ENCODE peak calls at places on chromosomes 4 and X, in eight cellular contexts. H is thoracic aorta; V is CD4-positive, alpha-beta memory T cell; S is upper lobe of left lung; C is fibroblast of mammary gland; T is breast epithelium; P is mesendoderm; E is naive thymus-derived CD4-positive, alpha-beta T cell. Q is an unnamed sample.

GRCh38 chr4:140219567-140219966 is 65.6 kb upstream of the MAML3 start:
- DNase-seq in H (no peak), V (no peak), S (no peak), C (no peak), T (no peak), P (peak; percentile 72), E (no peak), Q (no peak)

GRCh38 chrX:41875142-41875541 is 48.2 kb downstream of the CASK start:
- DNase-seq in H (no peak), V (no peak), S (no peak), C (no peak), T (no peak), P (no peak), E (no peak), Q (no peak)

GRCh38 chr4:47913858-47914218 is 545 bp downstream of the NFXL1 start:
- DNase-seq in H (no peak), V (peak; percentile 28), S (peak; percentile 36), C (no peak), T (peak; percentile 21), P (peak; percentile 73), E (peak; percentile 46), Q (peak; percentile 65)

GRCh38 chr4:66357316-66357715 is 687.0 kb upstream of the EPHA5 start:
- DNase-seq in H (no peak), V (no peak), S (no peak), C (peak; percentile 36), T (no peak), P (no peak), E (no peak), Q (no peak)

GRCh38 chr4:3352505-3352904 is 59.7 kb downstream of the RGS12 start:
- DNase-seq in H (no peak), V (no peak), S (no peak), C (no peak), T (no peak), P (no peak), E (no peak), Q (no peak)

GRCh38 chrX:100645106-100645505 is 1.1 kb downstream of the SRPX2 start:
- DNase-seq in H (no peak), V (no peak), S (no peak), C (no peak), T (no peak), P (no peak), E (no peak), Q (no peak)

GRCh38 chrX:1535241-1536041 is 1.5 kb downstream of the P2RY8 start:
- DNase-seq in H (no peak), V (peak; percentile 39), S (peak; percentile 68), C (no peak), T (no peak), P (no peak), E (peak; percentile 40), Q (no peak)

GRCh38 chrX:77960567-77960966 is 8.9 kb downstream of the PGAM4 start:
- DNase-seq in H (no peak), V (no peak), S (no peak), C (no peak), T (no peak), P (no peak), E (no peak), Q (no peak)

GRCh38 chrX:42093756-42094155 is 170.4 kb upstream of the CASK start:
- DNase-seq in H (no peak), V (no peak), S (no peak), C (peak; percentile 7), T (no peak), P (no peak), E (no peak), Q (no peak)

GRCh38 chrX:43560247-43560946 is 95.7 kb upstream of the MAOA start:
- DNase-seq in H (no peak), V (no peak), S (no peak), C (no peak), T (no peak), P (no peak), E (no peak), Q (no peak)

GRCh38 chr4:44662623-44663006 is 11.2 kb upstream of the YIPF7 start:
- DNase-seq in H (no peak), V (no peak), S (no peak), C (no peak), T (no peak), P (no peak), E (no peak), Q (no peak)

GRCh38 chrX:35890699-35891098 is 28.8 kb upstream of the CFAP47 start:
- DNase-seq in H (no peak), V (peak; percentile 3), S (peak; percentile 63), C (peak; percentile 31), T (no peak), P (peak; percentile 75), E (no peak), Q (peak; percentile 22)

GRCh38 chrX:67523932-67524331 is 19.9 kb upstream of the AR start:
- DNase-seq in H (no peak), V (no peak), S (no peak), C (no peak), T (no peak), P (no peak), E (no peak), Q (no peak)

GRCh38 chrX:107206697-107207065 is 270 bp downstream of the DNAAF6 start:
- DNase-seq in H (no peak), V (no peak), S (no peak), C (no peak), T (no peak), P (no peak), E (no peak), Q (no peak)
- H3K4me3 ChIP-seq in H (peak overlapping the region; percentile 70), V (no peak overlapping the region), S (no peak overlapping the region), C (no peak overlapping the region), T (peak overlapping the region; percentile 62), P (no peak overlapping the region), E (peak overlapping the region; percentile 72), Q (no peak overlapping the region)

DNA sequence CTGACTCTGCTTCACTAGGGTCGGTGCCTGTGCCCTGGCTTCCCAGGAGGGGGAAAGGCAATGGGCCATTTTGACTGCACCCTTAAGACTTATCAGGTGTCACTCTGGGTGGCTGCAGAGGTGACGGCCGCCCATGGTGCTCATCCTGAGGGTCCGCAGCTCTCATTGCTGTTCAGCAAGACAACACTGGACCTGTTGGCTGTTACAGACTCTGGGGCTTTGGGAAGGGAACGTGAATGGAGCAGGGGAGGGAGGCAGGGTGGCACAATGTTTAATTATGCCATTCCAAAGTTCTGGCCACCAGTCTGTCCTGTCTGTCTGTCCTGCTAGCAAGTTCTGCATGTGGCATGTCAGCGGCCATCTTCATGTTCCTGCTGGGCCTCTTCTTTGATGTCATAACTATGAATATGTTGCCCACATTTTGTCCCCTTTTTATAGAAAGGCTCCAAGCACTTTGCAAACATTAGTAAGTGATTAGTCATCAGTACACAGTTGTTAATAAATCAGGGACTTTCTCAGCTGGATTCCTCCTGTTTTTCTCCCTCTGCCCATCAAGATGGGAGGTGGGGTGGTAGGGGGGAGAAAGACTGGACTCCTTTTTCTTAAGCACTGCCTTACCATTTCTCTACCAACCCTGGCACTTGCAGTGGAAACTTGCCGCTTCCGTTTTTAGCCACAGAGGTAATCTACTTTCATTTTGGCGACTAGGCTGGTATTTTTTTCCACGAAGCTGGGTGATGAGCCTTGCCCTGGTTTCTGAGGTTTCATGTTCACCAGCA is 88.7 kb upstream of the TRIM2 start:
- DNase-seq in H (no peak), V (peak; percentile 88), S (peak; percentile 28), C (peak; percentile 80), T (no peak), P (no peak), E (peak; percentile 64), Q (no peak)
- H3K4me3 ChIP-seq in H (peak overlapping the region; percentile 57), V (no peak overlapping the region), S (peak overlapping the region; percentile 7), C (peak overlapping the region; percentile 33), T (peak overlapping the region; percentile 47), P (no peak overlapping the region), E (peak overlapping the region; percentile 46), Q (no peak overlapping the region)

DNA sequence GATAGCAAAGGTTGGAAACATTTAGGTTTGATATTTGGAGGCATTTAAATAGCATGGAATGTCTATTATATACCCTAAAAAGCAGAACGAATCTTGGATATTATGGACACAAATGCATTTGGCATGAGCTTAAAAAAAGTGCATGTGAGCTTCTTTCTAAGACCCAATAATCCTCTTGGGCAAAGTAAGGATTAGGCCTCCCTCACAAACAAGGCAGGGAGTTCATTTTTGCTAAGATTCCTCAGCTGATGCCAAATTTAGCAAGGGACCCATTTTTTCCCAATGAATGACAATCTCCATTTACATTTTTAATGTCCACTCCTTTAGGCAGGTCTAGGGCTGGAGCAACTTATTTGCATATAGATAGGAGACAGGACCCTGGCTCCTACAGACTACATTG is 199.8 kb downstream of the SOWAHB start:
- DNase-seq in H (no peak), V (no peak), S (no peak), C (no peak), T (no peak), P (no peak), E (no peak), Q (no peak)
- H3K4me3 ChIP-seq in H (no peak overlapping the region), V (no peak overlapping the region), S (no peak overlapping the region), C (no peak overlapping the region), T (no peak overlapping the region), P (no peak overlapping the region), E (no peak overlapping the region), Q (no peak overlapping the region)

DNA sequence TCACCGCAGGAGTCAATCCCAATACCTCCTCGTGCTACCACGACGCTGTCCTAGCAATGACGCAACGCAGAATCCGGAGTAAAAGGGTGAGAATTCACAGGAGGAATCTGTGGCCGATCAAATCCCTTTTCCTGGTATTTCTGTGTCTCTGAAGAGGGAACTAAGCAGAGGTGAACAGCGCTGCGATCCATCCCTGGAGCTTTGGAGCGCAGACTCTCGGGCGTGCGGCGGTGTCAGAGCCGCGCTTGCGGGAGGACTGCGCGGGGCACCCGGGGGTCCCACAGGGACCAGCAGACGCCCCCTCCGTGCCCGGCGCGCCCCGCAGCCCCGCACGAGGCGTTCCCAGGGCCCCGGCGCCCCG is 17.2 kb upstream of the ZNF718 start:
- DNase-seq in H (no peak), V (no peak), S (no peak), C (no peak), T (no peak), P (no peak), E (no peak), Q (no peak)
- H3K4me3 ChIP-seq in H (peak overlapping the region; percentile 39), V (no peak overlapping the region), S (no peak overlapping the region), C (no peak overlapping the region), T (peak overlapping the region; percentile 62), P (no peak overlapping the region), E (no peak overlapping the region), Q (no peak overlapping the region)

GRCh38 chrX:82384401-82384800 is 1123.7 kb upstream of the POU3F4 start:
- DNase-seq in H (no peak), V (no peak), S (no peak), C (no peak), T (peak; percentile 24), P (no peak), E (no peak), Q (no peak)
- H3K4me3 ChIP-seq in H (no peak overlapping the region), V (no peak overlapping the region), S (no peak overlapping the region), C (no peak overlapping the region), T (no peak overlapping the region), P (no peak overlapping the region), E (no peak overlapping the region), Q (no peak overlapping the region)

Q was measured in H7.